ENCODE peak calls at places on chromosomes 3 and 15, in nine cellular contexts. W is AG04450; L is activated CD8-positive, alpha-beta memory T cell treated with anti-CD3 and anti-CD28 coated beads, Interleukin-2, amount 50 U/mL, for 48 hours; S is cardiac fibroblast; D is aorta; V is fibroblast of mammary gland; B is NCI-H1436; H is left ventricle myocardium inferior; K is NCI-H510A. J is an unnamed sample.

GRCh38 chr3:127749787-127750225 is 72.5 kb downstream of the MGLL start:
- DNase-seq in D (no peak), V (no peak), L (no peak), S (peak), B (no peak), K (no peak), W (no peak), H (no peak), J (no peak)

GRCh38 chr3:149020839-149021252 is 29.5 kb downstream of the GYG1 start:
- DNase-seq in W (no peak), S (no peak), V (no peak), B (no peak), L (no peak), D (no peak), H (no peak), K (no peak), J (no peak)

GRCh38 chr3:29893024-29893554 is 612.2 kb downstream of the RBMS3 start:
- DNase-seq in D (no peak), H (no peak), W (no peak), B (no peak), V (no peak), S (no peak), K (no peak), L (no peak), J (no peak)

GRCh38 chr3:150410311-150411105 is 2.4 kb downstream of the TSC22D2 start:
- DNase-seq in B (no peak), D (peak), H (peak), L (peak), K (no peak), V (no peak), S (peak), W (no peak), J (peak)

GRCh38 chr3:98791341-98792325 is 28.5 kb downstream of the ST3GAL6 start:
- DNase-seq in K (no peak), L (no peak), B (no peak), D (no peak), S (peak), V (peak), W (no peak), H (no peak), J (no peak)

GRCh38 chr3:23365066-23365465 is 161.9 kb downstream of the UBE2E2 start:
- DNase-seq in S (no peak), K (no peak), V (no peak), D (no peak), W (no peak), L (no peak), H (no peak), B (no peak), J (no peak)

GRCh38 chr3:171783626-171784025 is 26.7 kb downstream of the PLD1 start:
- DNase-seq in B (no peak), S (no peak), D (no peak), L (no peak), W (no peak), V (no peak), K (no peak), H (no peak), J (no peak)

GRCh38 chr3:8488436-8488835 is 13.2 kb upstream of the LMCD1 start:
- DNase-seq in V (peak), K (no peak), W (no peak), S (peak), H (no peak), D (no peak), B (no peak), L (no peak), J (no peak)

GRCh38 chr15:34616613-34617012 is 33.2 kb upstream of the GOLGA8B start:
- DNase-seq in H (no peak), S (peak), W (no peak), K (no peak), V (peak), L (no peak), B (no peak), D (no peak), J (no peak)

GRCh38 chr3:141644931-141645330 is 93.2 kb upstream of the RNF7 start:
- DNase-seq in D (peak), L (peak), H (peak), V (peak), S (peak), W (no peak), B (peak), K (no peak), J (no peak)

GRCh38 chr3:52714335-52715302 is 8.7 kb downstream of the SPCS1 start:
- DNase-seq in H (no peak), K (no peak), S (no peak), D (no peak), L (no peak), B (no peak), W (no peak), V (no peak), J (peak)

GRCh38 chr15:90154861-90155626 is 46.1 kb upstream of the SEMA4B start:
- DNase-seq in B (no peak), S (peak), V (peak), D (no peak), H (no peak), W (peak), K (no peak), L (no peak), J (no peak)

GRCh38 chr15:38648116-38648843 is 83.7 kb upstream of the RASGRP1 start:
- DNase-seq in S (peak), B (no peak), L (no peak), H (no peak), W (no peak), V (no peak), K (no peak), D (no peak), J (no peak)